ENCODE peak calls at places on chromosomes 7 and 10, in five cellular contexts. X is dorsolateral prefrontal cortex, J is astrocyte of the spinal cord, P is spleen, E is HCT116. O is an unnamed sample.

GRCh38 chr7:128831178-128831993 is 1.2 kb downstream of the FLNC start:
- DNase-seq in X (no peak), J (peak), P (peak), E (no peak), O (peak)

GRCh38 chr7:92133133-92133736 is 1.0 kb downstream of the CYP51A1 start:
- DNase-seq in X (no peak), J (no peak), P (no peak), E (no peak), O (no peak)

GRCh38 chr10:99993994-99994689 is 15.6 kb downstream of the DNMBP start:
- DNase-seq in X (no peak), J (peak), P (peak), E (no peak), O (peak)

GRCh38 chr10:35564276-35564982 is 40.7 kb upstream of the GJD4 start:
- DNase-seq in X (no peak), J (peak), P (peak), E (no peak), O (peak)

GRCh38 chr7:1883031-1883761 is 213.1 kb downstream of the ELFN1 start:
- DNase-seq in X (no peak), J (peak), P (no peak), E (peak), O (peak)

GRCh38 chr7:54955296-54955695 is 63.5 kb upstream of the EGFR start:
- DNase-seq in X (no peak), J (no peak), P (no peak), E (no peak), O (no peak)

GRCh38 chr10:97814996-97815395 is 34.6 kb upstream of the GOLGA7B start:
- DNase-seq in X (no peak), J (no peak), P (no peak), E (no peak), O (no peak)

GRCh38 chr7:111324228-111324627 is 233.3 kb downstream of the LRRN3 start:
- DNase-seq in X (no peak), J (no peak), P (no peak), E (no peak), O (no peak)

GRCh38 chr10:86330778-86331763 is 35.5 kb downstream of the GRID1 start:
- DNase-seq in X (no peak), J (no peak), P (peak), E (no peak), O (no peak)

GRCh38 chr7:64562246-64562620 is 638 bp downstream of the ZNF680 start:
- DNase-seq in X (no peak), J (no peak), P (no peak), E (no peak), O (no peak)

GRCh38 chr10:101777857-101778145 is 1.9 kb upstream of the FGF8 start:
- DNase-seq in X (no peak), J (no peak), P (no peak), E (no peak), O (no peak)

GRCh38 chr10:127041561-127041960 is 136.3 kb downstream of the DOCK1 start:
- DNase-seq in X (no peak), J (peak), P (no peak), E (peak), O (peak)

GRCh38 chr7:22430457-22430856 is 69.5 kb downstream of the STEAP1B start:
- DNase-seq in X (no peak), J (peak), P (no peak), E (no peak), O (peak)

GRCh38 chr7:106756884-106757283 is 95.9 kb upstream of the CCDC71L start:
- DNase-seq in X (no peak), J (no peak), P (no peak), E (no peak), O (no peak)

GRCh38 chr7:140681766-140682165 is 9.0 kb downstream of the ADCK2 start:
- DNase-seq in X (no peak), J (no peak), P (peak), E (no peak), O (no peak)

GRCh38 chr7:80637911-80638765 is at the start of gene CD36:
- DNase-seq in X (no peak), J (no peak), P (no peak), E (no peak), O (no peak)

GRCh38 chr7:134777470-134777869 is 2.0 kb upstream of the CALD1 start:
- DNase-seq in X (no peak), J (peak), P (no peak), E (no peak), O (no peak)

GRCh38 chr7:33706666-33707194 is 198.6 kb upstream of the BMPER start:
- DNase-seq in X (no peak), J (no peak), P (no peak), E (no peak), O (no peak)

GRCh38 chr7:142854505-142855400 is at the start of gene EPHB6:
- DNase-seq in X (no peak), J (peak), P (peak), E (no peak), O (peak)

GRCh38 chr7:70949862-70950261 is 182.1 kb upstream of the GALNT17 start:
- DNase-seq in X (no peak), J (no peak), P (no peak), E (no peak), O (no peak)

GRCh38 chr10:70555371-70555770 is 47.2 kb downstream of the PRF1 start:
- DNase-seq in X (no peak), J (no peak), P (peak), E (no peak), O (no peak)

GRCh38 chr10:35005868-35006267 is 84.3 kb downstream of the CUL2 start:
- DNase-seq in X (no peak), J (peak), P (no peak), E (no peak), O (peak)

GRCh38 chr10:114492351-114493037 is 88.2 kb upstream of the AFAP1L2 start:
- DNase-seq in X (no peak), J (peak), P (no peak), E (no peak), O (peak)

GRCh38 chr7:46544396-46545008 is 623.4 kb upstream of the IGFBP3 start:
- DNase-seq in X (no peak), J (peak), P (no peak), E (peak), O (peak)

GRCh38 chr10:117631276-117632151 is 89.0 kb downstream of the EMX2 start:
- DNase-seq in X (no peak), J (no peak), P (no peak), E (no peak), O (no peak)

GRCh38 chr7:22574756-22575517 is 74.9 kb upstream of the STEAP1B start:
- DNase-seq in X (no peak), J (no peak), P (no peak), E (no peak), O (no peak)

GRCh38 chr10:5987747-5988146 is 10.4 kb upstream of the IL15RA start:
- DNase-seq in X (no peak), J (no peak), P (no peak), E (no peak), O (no peak)

GRCh38 chr7:146175716-146176115 is 59.1 kb downstream of the CNTNAP2 start:
- DNase-seq in X (no peak), J (no peak), P (no peak), E (no peak), O (peak)

GRCh38 chr10:70681731-70682005 is 9.4 kb downstream of the ADAMTS14 start:
- DNase-seq in X (no peak), J (no peak), P (no peak), E (no peak), O (no peak)

GRCh38 chr7:48337012-48337621 is 165.9 kb downstream of the ABCA13 start:
- DNase-seq in X (no peak), J (peak), P (no peak), E (no peak), O (peak)

GRCh38 chr10:123007558-123008378 is 827 bp downstream of the IKZF5 start:
- DNase-seq in X (no peak), J (peak), P (peak), E (peak), O (peak)

GRCh38 chr7:84191842-84192241 is 2.7 kb downstream of the SEMA3A start:
- DNase-seq in X (no peak), J (peak), P (no peak), E (no peak), O (no peak)

GRCh38 chr10:97109562-97109961 is 76.2 kb downstream of the SLIT1 start:
- DNase-seq in X (no peak), J (no peak), P (no peak), E (no peak), O (no peak)

GRCh38 chr10:110471566-110472139 is 26.1 kb upstream of the DUSP5 start:
- DNase-seq in X (no peak), J (peak), P (no peak), E (no peak), O (peak)

GRCh38 chr10:102791754-102792153 is 45.5 kb downstream of the CYP17A1 start:
- DNase-seq in X (no peak), J (no peak), P (no peak), E (no peak), O (no peak)

GRCh38 chr7:29189743-29190201 is 4.8 kb upstream of the CHN2 start:
- DNase-seq in X (peak), J (peak), P (peak), E (peak), O (peak)

GRCh38 chr10:74071151-74071550 is 73.2 kb downstream of the VCL start:
- DNase-seq in X (no peak), J (peak), P (no peak), E (no peak), O (peak)

GRCh38 chr7:112630565-112630964 is 149.8 kb downstream of the LSMEM1 start:
- DNase-seq in X (no peak), J (peak), P (no peak), E (no peak), O (peak)

GRCh38 chr7:74305987-74306736 is 17.0 kb downstream of the CLIP2 start:
- DNase-seq in X (peak), J (no peak), P (no peak), E (no peak), O (no peak)

GRCh38 chr7:10429031-10429430 is 544.6 kb upstream of the PHF14 start:
- DNase-seq in X (no peak), J (no peak), P (no peak), E (no peak), O (no peak)
- H3K4me3 ChIP-seq in X (no peak), J (no peak), P (no peak), E (no peak), O (no peak)

GRCh38 chr7:78139335-78139734 is 340.8 kb downstream of the PHTF2 start:
- DNase-seq in X (no peak), J (peak), P (no peak), E (no peak), O (no peak)

GRCh38 chr7:78130443-78131200 is 332.0 kb downstream of the PHTF2 start:
- DNase-seq in X (no peak), J (no peak), P (no peak), E (no peak), O (no peak)

GRCh38 chr7:78129865-78130264 is 331.3 kb downstream of the PHTF2 start:
- DNase-seq in X (no peak), J (no peak), P (no peak), E (no peak), O (no peak)

GRCh38 chr7:78134748-78135147 is 336.2 kb downstream of the PHTF2 start:
- DNase-seq in X (no peak), J (no peak), P (no peak), E (no peak), O (no peak)

DNA sequence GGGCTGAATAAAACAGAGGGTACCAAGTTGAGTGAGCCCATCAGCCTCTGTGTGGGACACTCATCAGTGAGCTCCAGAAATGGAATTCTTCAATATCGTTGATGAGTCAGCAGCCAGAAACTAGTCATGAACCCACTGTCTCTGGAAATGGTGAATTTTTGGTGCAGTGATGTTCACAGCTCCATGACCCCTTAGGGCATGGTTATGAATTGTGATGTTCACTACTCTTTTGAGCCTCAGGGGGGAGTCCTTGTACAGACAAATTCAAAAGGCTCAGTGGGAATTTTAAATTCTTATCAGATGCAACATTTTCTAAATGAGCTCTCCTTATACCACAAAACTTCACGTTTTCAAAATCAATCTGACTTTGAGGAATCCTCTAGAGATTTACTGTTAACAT is 335.7 kb downstream of the PHTF2 start:
- DNase-seq in X (no peak), J (peak), P (no peak), E (peak), O (peak)
- TF ChIP-seq CTCF in X (peak), J (peak), P (peak), E (peak), O (peak)

DNA sequence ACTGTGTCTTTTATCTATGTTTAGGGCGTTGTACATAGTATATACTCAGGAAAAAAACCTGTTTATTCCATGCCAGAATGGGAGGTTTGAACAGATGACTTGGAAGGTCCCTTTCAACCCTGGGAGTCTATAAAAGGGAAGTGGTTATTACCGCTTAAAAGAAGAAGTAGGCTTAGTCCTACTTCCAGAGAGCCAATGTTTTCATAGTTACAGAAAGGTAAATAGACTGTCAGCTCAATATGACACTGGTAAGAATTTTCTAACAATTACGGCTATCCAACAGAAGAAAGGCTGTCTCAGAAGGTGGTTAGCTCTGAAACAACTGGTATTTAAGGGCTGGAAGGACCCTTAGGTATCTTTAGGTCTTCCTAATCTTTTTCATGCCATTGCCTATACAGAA is 1.1 kb upstream of the TFAM start:
- DNase-seq in X (no peak), J (peak), P (no peak), E (no peak), O (peak)
- H3K4me3 ChIP-seq in X (peak), J (peak), P (peak), E (no peak), O (no peak)

GRCh38 chr10:46305986-46306385 is 19.2 kb downstream of the ANTXRL start:
- DNase-seq in X (no peak), J (no peak), P (no peak), E (no peak), O (no peak)
- TF ChIP-seq CTCF in X (no peak), J (no peak), P (no peak), E (no peak), O (no peak)

DNA sequence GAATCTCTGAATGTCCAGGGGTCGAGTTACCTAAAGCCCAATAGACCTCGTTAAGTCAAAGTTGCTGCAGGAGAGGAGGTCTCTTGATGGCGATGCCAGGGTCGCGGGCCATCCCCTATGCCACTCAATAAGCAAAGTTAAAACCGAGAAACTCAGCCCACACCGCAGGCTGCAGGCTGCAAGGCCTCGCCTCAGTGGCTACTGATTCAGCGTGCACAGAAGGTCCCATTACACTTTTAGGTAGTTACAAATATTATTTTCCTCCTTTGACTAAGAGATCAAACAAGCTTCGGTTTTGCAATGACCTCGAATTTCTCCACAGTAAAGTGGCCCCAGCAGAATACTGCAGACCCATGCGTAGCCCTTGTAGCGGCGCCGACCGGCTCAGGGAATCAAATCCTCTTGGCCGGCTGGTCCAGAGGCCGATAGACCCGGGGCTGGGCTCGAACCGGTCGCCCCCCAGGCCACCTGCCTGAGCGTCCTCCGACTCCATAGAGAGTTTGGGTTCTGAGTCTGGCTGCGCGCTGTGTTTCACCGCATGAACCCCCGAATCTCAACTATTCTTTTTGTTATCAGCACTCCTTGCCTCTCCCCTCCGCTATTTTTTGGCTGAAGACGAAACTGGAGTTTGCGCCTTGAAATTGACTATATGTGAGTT is 2.3 kb downstream of the C1QL3 start:
- DNase-seq in X (no peak), J (no peak), P (no peak), E (no peak), O (no peak)
- H3K4me3 ChIP-seq in X (peak), J (no peak), P (peak), E (no peak), O (peak)

GRCh38 chr7:3544202-3544601 is 243.2 kb downstream of the SDK1 start:
- DNase-seq in X (no peak), J (no peak), P (no peak), E (no peak), O (no peak)
- TF ChIP-seq CTCF in X (no peak), J (no peak), P (no peak), E (peak), O (no peak)

GRCh38 chr7:151690597-151690996 is 170.9 kb upstream of the RHEB start:
- DNase-seq in X (no peak), J (no peak), P (no peak), E (no peak), O (peak)
- H3K4me3 ChIP-seq in X (no peak), J (no peak), P (no peak), E (no peak), O (no peak)

DNA sequence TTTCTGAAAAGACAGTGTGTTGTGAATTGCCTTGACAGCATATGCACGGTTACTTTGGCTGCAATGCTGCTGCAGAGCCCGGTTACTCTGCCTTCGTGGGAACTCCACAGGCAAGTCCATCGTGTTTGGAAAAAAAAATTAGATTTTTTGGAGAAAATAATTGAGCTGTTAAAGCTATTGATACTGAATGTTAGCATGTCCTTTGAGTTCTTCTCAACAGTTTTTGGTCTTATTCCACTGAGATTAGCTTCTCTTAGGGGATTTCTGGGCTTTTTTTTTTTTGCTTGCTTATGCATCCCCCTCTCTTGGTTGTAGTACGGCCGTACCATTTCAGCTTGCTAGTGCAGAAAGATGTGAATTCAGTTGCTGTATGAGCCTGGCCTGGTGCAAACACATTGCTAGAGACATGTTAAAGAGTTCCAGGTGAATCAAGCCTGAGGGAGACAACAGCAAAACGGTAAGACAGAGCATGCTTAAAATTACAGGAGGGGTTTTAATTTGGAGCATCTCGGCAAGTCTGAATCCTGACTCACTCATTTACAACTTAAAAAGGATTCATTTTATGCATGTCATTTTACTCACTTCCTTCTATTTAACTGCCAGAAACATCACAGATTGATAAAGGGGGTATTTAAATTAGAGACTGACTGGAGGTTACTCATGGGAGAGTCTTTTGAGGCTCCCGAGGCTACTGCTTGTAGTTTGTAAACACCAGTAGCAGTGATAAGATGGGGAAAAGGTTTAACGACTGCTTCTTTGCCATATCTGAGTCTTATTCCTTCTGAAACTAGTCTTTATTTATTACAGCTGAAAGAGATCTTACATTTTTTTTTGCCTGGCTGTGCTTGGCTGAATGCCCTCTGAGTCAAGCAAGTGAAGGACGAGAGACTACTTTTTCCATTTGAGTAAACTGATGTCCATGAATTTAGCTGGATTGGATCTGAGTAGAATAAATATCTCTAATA is 113.7 kb downstream of the CDK14 start:
- DNase-seq in X (no peak), J (peak), P (no peak), E (no peak), O (peak)
- TF ChIP-seq CTCF in X (no peak), J (no peak), P (no peak), E (no peak), O (no peak)

DNA sequence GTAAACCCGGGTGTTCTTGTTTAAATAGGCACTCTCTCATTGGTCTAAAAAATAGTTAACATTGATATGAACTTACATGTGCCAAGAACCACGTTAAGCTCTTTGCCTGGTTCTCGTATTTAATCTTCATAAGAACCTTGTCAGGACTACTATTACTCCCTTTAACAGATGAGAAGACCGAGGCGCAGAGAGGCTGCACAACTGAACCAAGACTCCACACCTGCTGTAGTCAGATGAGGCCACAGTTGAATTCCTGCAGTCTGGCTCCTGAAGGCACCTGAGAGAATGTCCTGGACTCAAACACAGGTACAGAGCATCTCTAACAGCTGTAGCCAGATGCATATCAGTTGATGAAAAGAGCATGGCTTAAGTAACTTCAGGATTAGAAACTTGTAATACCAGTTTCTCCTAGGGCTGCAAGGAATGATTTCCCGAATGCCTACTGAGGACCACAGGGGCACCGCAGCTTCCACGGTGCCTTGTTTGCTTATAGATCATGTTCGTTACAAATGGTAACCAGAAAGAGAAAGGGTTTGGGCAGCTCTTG is 9.5 kb downstream of the DDC start:
- DNase-seq in X (no peak), J (no peak), P (no peak), E (no peak), O (no peak)
- H3K4me3 ChIP-seq in X (no peak), J (no peak), P (no peak), E (no peak), O (no peak)

GRCh38 chr7:115086146-115086841 is 164.4 kb downstream of the MDFIC start:
- DNase-seq in X (no peak), J (no peak), P (no peak), E (no peak), O (no peak)
- TF ChIP-seq CTCF in X (no peak), J (no peak), P (no peak), E (peak), O (no peak)

O was measured in choroid plexus epithelial cell.